ENCODE peak calls at places on chromosomes 11 and 22, in seven cellular contexts. H is A673, R is HFF-Myc, K is cardiac muscle cell, M is GM20000, O is B cell, W is GM12865. Q is an unnamed sample.

GRCh38 chr11:112174789-112175595 is at the start of gene BCO2:
- DNase-seq in K (peak), W (peak), O (peak), M (peak), R (peak), H (peak), Q (peak)

GRCh38 chr11:10934293-10934850 is 76.5 kb upstream of the ZBED5 start:
- DNase-seq in H (no peak), W (no peak), K (no peak), O (no peak), M (no peak), R (no peak), Q (no peak)

GRCh38 chr11:83087035-83087434 is 15.3 kb upstream of the RAB30 start:
- DNase-seq in M (no peak), R (no peak), O (no peak), H (peak), K (peak), W (no peak), Q (peak)

GRCh38 chr11:1336836-1337646 is 27.6 kb upstream of the TOLLIP start:
- DNase-seq in R (no peak), H (peak), K (no peak), W (peak), M (peak), O (no peak), Q (no peak)

GRCh38 chr11:11691296-11692141 is 69.7 kb upstream of the GALNT18 start:
- DNase-seq in O (no peak), K (no peak), W (no peak), R (no peak), H (no peak), M (no peak), Q (no peak)

GRCh38 chr22:46010177-46010867 is 33.4 kb upstream of the WNT7B start:
- DNase-seq in O (no peak), R (no peak), H (no peak), K (peak), M (no peak), W (no peak), Q (no peak)

GRCh38 chr22:39409630-39410029 is 10.1 kb downstream of the TAB1 start:
- DNase-seq in R (no peak), M (no peak), O (no peak), H (no peak), W (no peak), K (no peak), Q (no peak)

GRCh38 chr11:68542617-68543016 is 82.1 kb downstream of the PPP6R3 start:
- DNase-seq in K (peak), M (no peak), O (no peak), H (peak), R (peak), W (no peak), Q (peak)

GRCh38 chr11:34160791-34161190 is 55.4 kb downstream of the NAT10 start:
- DNase-seq in R (no peak), M (no peak), K (no peak), H (no peak), O (no peak), W (no peak), Q (no peak)

GRCh38 chr11:637333-637592 is 194 bp downstream of the DRD4 start:
- DNase-seq in R (no peak), K (no peak), M (no peak), H (no peak), O (no peak), W (no peak), Q (no peak)

GRCh38 chr11:134604886-134605285 is 192.8 kb upstream of the B3GAT1 start:
- DNase-seq in H (no peak), W (no peak), M (no peak), R (no peak), O (no peak), K (no peak), Q (no peak)

GRCh38 chr22:29722587-29722986 is 2.8 kb downstream of the CABP7 start:
- DNase-seq in W (no peak), R (no peak), H (no peak), M (no peak), K (no peak), O (no peak), Q (no peak)

GRCh38 chr22:29726104-29726503 is 6.3 kb downstream of the CABP7 start:
- DNase-seq in M (no peak), W (no peak), O (no peak), K (no peak), H (no peak), R (no peak), Q (no peak)

GRCh38 chr22:29724843-29725242 is 5.0 kb downstream of the CABP7 start:
- DNase-seq in K (no peak), W (no peak), H (no peak), M (no peak), R (no peak), O (no peak), Q (no peak)

GRCh38 chr22:29722151-29722550 is 2.3 kb downstream of the CABP7 start:
- DNase-seq in W (no peak), H (no peak), R (no peak), M (no peak), O (no peak), K (no peak), Q (no peak)

GRCh38 chr22:29723766-29724165 is 4.0 kb downstream of the CABP7 start:
- DNase-seq in M (no peak), K (no peak), R (no peak), O (no peak), H (no peak), W (no peak), Q (no peak)
- TF ChIP-seq CTCF in M (no peak), K (peak), R (no peak), O (no peak), H (no peak), W (no peak), Q (no peak)

DNA sequence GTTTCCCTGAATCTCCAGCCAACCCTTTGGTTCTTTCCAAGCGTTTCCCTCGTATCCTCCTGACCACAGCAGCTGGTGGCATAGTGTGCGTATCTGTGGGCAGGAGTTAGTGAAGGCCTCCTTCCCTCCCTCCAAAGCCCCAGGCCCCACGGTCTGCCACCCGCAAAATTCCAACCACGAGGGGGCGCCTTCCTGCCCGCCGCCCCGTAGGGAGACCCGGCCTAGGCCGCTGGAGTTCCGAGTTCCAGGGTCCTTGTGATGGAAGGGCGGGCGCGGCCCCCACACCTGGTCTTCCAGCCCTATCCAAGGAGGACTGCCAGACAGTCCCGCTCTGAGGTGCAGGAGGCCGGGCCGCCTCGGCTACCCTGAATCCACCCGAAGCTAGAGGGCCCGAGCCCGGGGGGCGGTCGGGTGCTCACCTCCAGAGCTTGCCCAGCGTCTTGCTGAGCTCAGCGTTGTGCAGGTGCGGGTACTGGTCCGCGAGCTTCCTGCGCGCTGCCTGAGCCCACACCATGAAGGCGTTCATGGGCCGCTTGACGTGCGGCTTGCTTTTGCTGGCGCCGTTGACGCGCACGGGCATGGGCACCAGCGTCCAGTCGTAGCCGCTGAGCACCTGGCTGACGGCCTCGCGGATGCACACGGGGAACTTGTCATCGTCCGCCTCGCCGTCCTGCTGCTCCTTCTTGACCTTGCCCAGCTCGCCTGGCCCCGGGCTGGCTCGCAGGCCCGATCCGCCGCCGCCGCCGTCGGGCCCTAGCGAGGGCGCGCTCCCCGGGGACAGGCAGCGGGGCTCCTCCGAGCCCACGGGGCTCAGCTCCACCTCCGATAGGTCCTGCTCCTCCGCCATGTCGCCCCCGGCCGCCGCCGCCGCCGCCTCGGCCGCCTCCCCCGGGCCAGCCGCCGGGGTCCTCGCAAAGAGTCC is 1.2 kb downstream of the SOX10 start:
- DNase-seq in M (no peak), K (no peak), H (no peak), O (no peak), R (no peak), W (no peak), Q (no peak)
- TF ChIP-seq CTCF in M (no peak), K (peak), H (peak), O (no peak), R (peak), W (no peak), Q (peak)

DNA sequence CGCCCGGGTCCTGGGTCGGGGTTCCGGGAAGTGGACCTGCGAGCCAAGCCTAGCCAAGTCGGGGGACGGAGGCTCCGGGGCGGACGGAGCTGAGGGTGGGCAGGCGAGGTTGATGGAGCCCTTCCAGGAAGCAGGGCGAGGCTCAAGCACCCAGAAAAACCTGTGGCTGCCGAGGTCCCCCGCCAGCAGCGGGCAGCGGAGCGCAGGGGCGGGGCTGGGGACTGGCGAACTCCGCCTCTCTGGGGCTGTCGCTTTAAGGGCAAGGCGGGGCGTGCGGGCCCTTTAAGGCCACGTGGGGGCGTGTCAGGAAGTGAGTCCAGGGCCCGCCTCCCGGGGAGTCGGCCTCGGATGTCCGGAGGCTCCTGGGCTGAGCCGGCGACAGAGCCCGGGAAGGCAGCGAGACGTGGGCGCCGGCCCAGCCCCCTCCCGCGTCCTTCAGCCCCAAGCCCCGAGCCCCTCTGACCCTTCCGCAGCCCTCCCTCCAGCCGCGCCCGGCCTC is at the start of gene SLC35C1:
- DNase-seq in R (peak), H (peak), M (peak), O (peak), K (peak), W (peak), Q (peak)
- TF ChIP-seq CTCF in R (no peak), H (no peak), M (no peak), O (no peak), K (peak), W (no peak), Q (peak)

GRCh38 chr22:19643448-19644313 is 70.6 kb upstream of the SEPTIN5 start:
- DNase-seq in K (peak), O (no peak), M (no peak), H (no peak), W (no peak), R (no peak), Q (peak)

GRCh38 chr22:19639610-19640135 is 74.6 kb upstream of the SEPTIN5 start:
- DNase-seq in K (no peak), O (no peak), H (no peak), W (no peak), R (no peak), M (no peak), Q (no peak)

GRCh38 chr22:19640306-19640705 is 74.0 kb upstream of the SEPTIN5 start:
- DNase-seq in M (no peak), O (no peak), H (no peak), W (no peak), K (no peak), R (no peak), Q (no peak)

GRCh38 chr22:19641983-19642451 is 72.3 kb upstream of the SEPTIN5 start:
- DNase-seq in K (no peak), W (no peak), H (no peak), O (no peak), M (no peak), R (no peak), Q (no peak)

GRCh38 chr22:19641254-19641982 is 72.9 kb upstream of the SEPTIN5 start:
- DNase-seq in O (no peak), W (no peak), K (peak), M (no peak), R (no peak), H (no peak), Q (peak)
- TF ChIP-seq CTCF in O (no peak), W (peak), K (peak), M (peak), R (peak), H (no peak), Q (peak)

DNA sequence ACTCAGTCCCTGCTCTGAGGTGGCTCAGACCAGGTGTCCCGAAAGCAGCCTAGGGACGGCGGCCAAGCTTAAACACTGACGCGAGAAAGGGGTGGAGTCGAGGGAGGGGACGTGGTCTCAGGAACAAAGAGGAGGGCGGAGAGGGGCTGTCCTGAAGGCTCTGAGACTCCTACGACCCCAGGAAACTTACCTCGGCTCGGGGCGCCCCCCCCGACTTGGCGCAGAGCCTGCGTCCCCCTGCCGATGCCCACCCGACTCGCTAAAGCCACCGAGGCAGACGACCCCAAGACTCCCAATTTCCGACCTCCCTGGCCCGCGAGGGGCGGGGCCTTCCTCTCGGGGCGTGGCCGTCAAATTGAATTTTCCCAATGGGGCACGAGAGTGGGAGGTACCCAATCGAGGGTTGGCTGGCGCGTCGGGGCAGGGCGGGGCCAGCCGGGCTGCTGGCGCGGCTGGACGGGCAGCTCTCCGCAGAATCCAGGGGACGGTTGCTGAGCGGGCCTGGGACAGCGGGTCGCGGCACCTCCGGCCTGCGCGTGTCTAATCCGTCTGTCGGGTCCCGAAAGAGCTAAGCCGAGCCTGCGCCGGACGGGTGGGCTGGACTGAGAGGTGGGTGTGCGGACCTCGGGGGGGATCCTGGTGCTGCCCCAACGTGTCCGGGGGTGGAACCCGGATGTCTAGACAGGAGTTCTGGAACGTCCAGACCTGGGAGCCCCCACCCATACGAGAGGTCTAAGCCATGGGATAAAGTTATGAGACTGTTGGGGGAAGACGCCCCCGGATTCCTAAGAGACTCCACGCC is at the start of gene SMTN:
- DNase-seq in R (peak), M (peak), O (peak), W (peak), K (peak), H (peak), Q (peak)
- TF ChIP-seq CTCF in R (no peak), M (no peak), O (no peak), W (no peak), K (peak), H (no peak), Q (no peak)

GRCh38 chr22:32044913-32045312 is 1.9 kb downstream of the SLC5A1 start:
- DNase-seq in R (no peak), O (no peak), W (no peak), K (no peak), H (no peak), M (no peak), Q (no peak)
- TF ChIP-seq CTCF in R (no peak), O (no peak), W (no peak), K (no peak), H (no peak), M (no peak), Q (no peak)

GRCh38 chr11:113274708-113275582 is 39.4 kb upstream of the TTC12 start:
- DNase-seq in R (no peak), W (no peak), K (peak), H (no peak), O (no peak), M (no peak), Q (peak)
- TF ChIP-seq CTCF in R (no peak), W (no peak), K (peak), H (peak), O (no peak), M (no peak), Q (peak)

Q was measured in choroid plexus epithelial cell.